ENCODE peak calls at places on chromosomes 4 and X, in ten cellular contexts. One of them, this sample, is unnamed.

GRCh38 chr4:168386002-168386401 is 67.5 kb upstream of the DDX60 start:
- DNase-seq in lower leg skin: no peak
- DNase-seq in IMR-90: no peak
- DNase-seq in spleen: peak
- DNase-seq in psoas muscle: no peak
- DNase-seq in colonic mucosa: no peak
- DNase-seq in uterus: no peak
- DNase-seq in cardiac muscle cell: no peak
- DNase-seq in astrocyte of the spinal cord: no peak
- DNase-seq in body of pancreas: no peak
- DNase-seq in this sample: no peak

GRCh38 chrX:46953597-46953996 is 41.4 kb downstream of the JADE3 start:
- DNase-seq in IMR-90: no peak
- DNase-seq in lower leg skin: no peak
- DNase-seq in body of pancreas: no peak
- DNase-seq in cardiac muscle cell: no peak
- DNase-seq in spleen: no peak
- DNase-seq in psoas muscle: no peak
- DNase-seq in astrocyte of the spinal cord: peak
- DNase-seq in uterus: no peak
- DNase-seq in colonic mucosa: peak
- DNase-seq in this sample: peak

GRCh38 chr4:34878961-34879360 is 1365.4 kb downstream of the ARAP2 start:
- DNase-seq in astrocyte of the spinal cord: no peak
- DNase-seq in IMR-90: no peak
- DNase-seq in lower leg skin: no peak
- DNase-seq in cardiac muscle cell: no peak
- DNase-seq in body of pancreas: no peak
- DNase-seq in spleen: no peak
- DNase-seq in psoas muscle: no peak
- DNase-seq in colonic mucosa: no peak
- DNase-seq in uterus: no peak
- DNase-seq in this sample: no peak

GRCh38 chr4:108560624-108561023 is 59.8 kb upstream of the RPL34 start:
- DNase-seq in spleen: no peak
- DNase-seq in cardiac muscle cell: no peak
- DNase-seq in lower leg skin: no peak
- DNase-seq in colonic mucosa: no peak
- DNase-seq in uterus: peak
- DNase-seq in body of pancreas: no peak
- DNase-seq in astrocyte of the spinal cord: peak
- DNase-seq in psoas muscle: no peak
- DNase-seq in IMR-90: no peak
- DNase-seq in this sample: peak

GRCh38 chrX:29231800-29232199 is 644.6 kb downstream of the IL1RAPL1 start:
- DNase-seq in cardiac muscle cell: no peak
- DNase-seq in IMR-90: peak
- DNase-seq in spleen: no peak
- DNase-seq in colonic mucosa: no peak
- DNase-seq in astrocyte of the spinal cord: peak
- DNase-seq in body of pancreas: no peak
- DNase-seq in lower leg skin: no peak
- DNase-seq in uterus: no peak
- DNase-seq in psoas muscle: no peak
- DNase-seq in this sample: peak

GRCh38 chrX:46994096-46994495 is 81.9 kb downstream of the JADE3 start:
- DNase-seq in psoas muscle: no peak
- DNase-seq in IMR-90: peak
- DNase-seq in astrocyte of the spinal cord: no peak
- DNase-seq in colonic mucosa: no peak
- DNase-seq in spleen: no peak
- DNase-seq in cardiac muscle cell: no peak
- DNase-seq in lower leg skin: no peak
- DNase-seq in uterus: no peak
- DNase-seq in body of pancreas: no peak
- DNase-seq in this sample: peak

GRCh38 chr4:54265366-54265765 is 36.3 kb downstream of the PDGFRA start:
- DNase-seq in cardiac muscle cell: no peak
- DNase-seq in astrocyte of the spinal cord: no peak
- DNase-seq in lower leg skin: no peak
- DNase-seq in body of pancreas: no peak
- DNase-seq in psoas muscle: no peak
- DNase-seq in spleen: no peak
- DNase-seq in uterus: no peak
- DNase-seq in colonic mucosa: no peak
- DNase-seq in IMR-90: no peak
- DNase-seq in this sample: no peak

GRCh38 chr4:156913234-156913633 is 58.4 kb downstream of the PDGFC start:
- DNase-seq in psoas muscle: no peak
- DNase-seq in uterus: no peak
- DNase-seq in cardiac muscle cell: no peak
- DNase-seq in spleen: no peak
- DNase-seq in astrocyte of the spinal cord: no peak
- DNase-seq in body of pancreas: no peak
- DNase-seq in colonic mucosa: no peak
- DNase-seq in lower leg skin: no peak
- DNase-seq in IMR-90: no peak
- DNase-seq in this sample: no peak

GRCh38 chr4:165058676-165059075 is 5.0 kb downstream of the TRIM75 start:
- DNase-seq in astrocyte of the spinal cord: no peak
- DNase-seq in psoas muscle: no peak
- DNase-seq in spleen: no peak
- DNase-seq in IMR-90: no peak
- DNase-seq in body of pancreas: no peak
- DNase-seq in cardiac muscle cell: no peak
- DNase-seq in colonic mucosa: no peak
- DNase-seq in uterus: no peak
- DNase-seq in lower leg skin: no peak
- DNase-seq in this sample: no peak

GRCh38 chr4:165055601-165056000 is 1.9 kb downstream of the TRIM75 start:
- DNase-seq in lower leg skin: no peak
- DNase-seq in cardiac muscle cell: no peak
- DNase-seq in colonic mucosa: no peak
- DNase-seq in spleen: no peak
- DNase-seq in IMR-90: no peak
- DNase-seq in body of pancreas: no peak
- DNase-seq in astrocyte of the spinal cord: no peak
- DNase-seq in psoas muscle: no peak
- DNase-seq in uterus: no peak
- DNase-seq in this sample: no peak

GRCh38 chr4:165060938-165061337 is 7.3 kb downstream of the TRIM75 start:
- DNase-seq in IMR-90: no peak
- DNase-seq in spleen: no peak
- DNase-seq in psoas muscle: no peak
- DNase-seq in uterus: no peak
- DNase-seq in colonic mucosa: no peak
- DNase-seq in body of pancreas: no peak
- DNase-seq in cardiac muscle cell: no peak
- DNase-seq in astrocyte of the spinal cord: no peak
- DNase-seq in lower leg skin: no peak
- DNase-seq in this sample: peak
- TF ChIP-seq CTCF in IMR-90: no peak
- TF ChIP-seq CTCF in spleen: no peak
- TF ChIP-seq CTCF in psoas muscle: no peak
- TF ChIP-seq CTCF in uterus: no peak
- TF ChIP-seq CTCF in colonic mucosa: no peak
- TF ChIP-seq CTCF in body of pancreas: no peak
- TF ChIP-seq CTCF in cardiac muscle cell: no peak
- TF ChIP-seq CTCF in astrocyte of the spinal cord: peak
- TF ChIP-seq CTCF in lower leg skin: no peak
- TF ChIP-seq CTCF in this sample: peak

GRCh38 chr4:7340553-7341433 is 93.9 kb downstream of the PSAPL1 start:
- DNase-seq in body of pancreas: no peak
- DNase-seq in psoas muscle: peak
- DNase-seq in uterus: no peak
- DNase-seq in IMR-90: no peak
- DNase-seq in lower leg skin: no peak
- DNase-seq in spleen: peak
- DNase-seq in colonic mucosa: no peak
- DNase-seq in astrocyte of the spinal cord: no peak
- DNase-seq in cardiac muscle cell: no peak
- DNase-seq in this sample: no peak

GRCh38 chr4:7337196-7338058 is 97.3 kb downstream of the PSAPL1 start:
- DNase-seq in lower leg skin: no peak
- DNase-seq in cardiac muscle cell: no peak
- DNase-seq in uterus: no peak
- DNase-seq in spleen: peak
- DNase-seq in psoas muscle: peak
- DNase-seq in astrocyte of the spinal cord: no peak
- DNase-seq in body of pancreas: no peak
- DNase-seq in colonic mucosa: no peak
- DNase-seq in IMR-90: no peak
- DNase-seq in this sample: no peak

GRCh38 chr4:7339751-7340552 is 94.8 kb downstream of the PSAPL1 start:
- DNase-seq in colonic mucosa: no peak
- DNase-seq in psoas muscle: peak
- DNase-seq in uterus: no peak
- DNase-seq in IMR-90: no peak
- DNase-seq in lower leg skin: no peak
- DNase-seq in astrocyte of the spinal cord: no peak
- DNase-seq in spleen: peak
- DNase-seq in cardiac muscle cell: no peak
- DNase-seq in body of pancreas: no peak
- DNase-seq in this sample: no peak

GRCh38 chr4:7338059-7338452 is 96.7 kb downstream of the PSAPL1 start:
- DNase-seq in colonic mucosa: no peak
- DNase-seq in IMR-90: no peak
- DNase-seq in psoas muscle: no peak
- DNase-seq in uterus: no peak
- DNase-seq in body of pancreas: no peak
- DNase-seq in spleen: no peak
- DNase-seq in astrocyte of the spinal cord: no peak
- DNase-seq in cardiac muscle cell: no peak
- DNase-seq in lower leg skin: no peak
- DNase-seq in this sample: no peak

GRCh38 chr4:7338876-7339623 is 95.7 kb downstream of the PSAPL1 start:
- DNase-seq in body of pancreas: no peak
- DNase-seq in colonic mucosa: no peak
- DNase-seq in lower leg skin: no peak
- DNase-seq in cardiac muscle cell: no peak
- DNase-seq in uterus: no peak
- DNase-seq in astrocyte of the spinal cord: no peak
- DNase-seq in IMR-90: no peak
- DNase-seq in spleen: peak
- DNase-seq in psoas muscle: peak
- DNase-seq in this sample: no peak
- H3K4me3 ChIP-seq in body of pancreas: no peak
- H3K4me3 ChIP-seq in colonic mucosa: no peak
- H3K4me3 ChIP-seq in lower leg skin: no peak
- H3K4me3 ChIP-seq in cardiac muscle cell: no peak
- H3K4me3 ChIP-seq in uterus: no peak
- H3K4me3 ChIP-seq in astrocyte of the spinal cord: no peak
- H3K4me3 ChIP-seq in IMR-90: no peak
- H3K4me3 ChIP-seq in spleen: no peak
- H3K4me3 ChIP-seq in psoas muscle: no peak
- H3K4me3 ChIP-seq in this sample: no peak

DNA sequence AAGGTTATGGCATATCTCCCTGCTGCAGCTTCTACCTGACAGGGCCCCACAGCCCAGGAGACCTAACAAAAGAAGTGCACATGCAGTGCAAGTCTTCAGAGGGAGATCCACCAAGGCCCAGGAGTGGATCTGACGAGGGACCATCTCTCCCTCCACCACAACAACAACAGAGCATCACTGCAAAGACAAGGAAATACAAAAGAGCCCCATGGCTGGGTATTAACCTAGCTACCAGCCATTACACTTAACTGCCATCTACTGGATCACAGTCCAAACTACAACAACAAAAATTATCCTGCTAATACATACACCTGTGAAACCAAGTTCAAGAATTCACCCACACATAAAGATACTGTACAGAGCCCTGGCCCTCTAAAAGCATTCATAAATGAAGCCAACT is 280.2 kb upstream of the SLC7A11 start:
- DNase-seq in cardiac muscle cell: peak
- DNase-seq in body of pancreas: no peak
- DNase-seq in psoas muscle: no peak
- DNase-seq in spleen: no peak
- DNase-seq in uterus: no peak
- DNase-seq in IMR-90: peak
- DNase-seq in lower leg skin: no peak
- DNase-seq in colonic mucosa: no peak
- DNase-seq in astrocyte of the spinal cord: peak
- DNase-seq in this sample: peak
- TF ChIP-seq CTCF in cardiac muscle cell: peak
- TF ChIP-seq CTCF in body of pancreas: no peak
- TF ChIP-seq CTCF in psoas muscle: peak
- TF ChIP-seq CTCF in spleen: no peak
- TF ChIP-seq CTCF in uterus: no peak
- TF ChIP-seq CTCF in IMR-90: peak
- TF ChIP-seq CTCF in lower leg skin: no peak
- TF ChIP-seq CTCF in colonic mucosa: peak
- TF ChIP-seq CTCF in astrocyte of the spinal cord: peak
- TF ChIP-seq CTCF in this sample: peak

GRCh38 chr4:7379161-7379560 is 55.6 kb downstream of the PSAPL1 start:
- DNase-seq in cardiac muscle cell: no peak
- DNase-seq in lower leg skin: no peak
- DNase-seq in astrocyte of the spinal cord: no peak
- DNase-seq in IMR-90: no peak
- DNase-seq in colonic mucosa: no peak
- DNase-seq in psoas muscle: no peak
- DNase-seq in uterus: no peak
- DNase-seq in body of pancreas: no peak
- DNase-seq in spleen: peak
- DNase-seq in this sample: no peak

GRCh38 chr4:7379719-7380118 is 55.0 kb downstream of the PSAPL1 start:
- DNase-seq in colonic mucosa: no peak
- DNase-seq in astrocyte of the spinal cord: no peak
- DNase-seq in IMR-90: no peak
- DNase-seq in lower leg skin: no peak
- DNase-seq in cardiac muscle cell: no peak
- DNase-seq in spleen: peak
- DNase-seq in psoas muscle: no peak
- DNase-seq in body of pancreas: no peak
- DNase-seq in uterus: no peak
- DNase-seq in this sample: no peak

GRCh38 chr4:7374571-7374970 is 60.2 kb downstream of the PSAPL1 start:
- DNase-seq in lower leg skin: no peak
- DNase-seq in cardiac muscle cell: no peak
- DNase-seq in body of pancreas: no peak
- DNase-seq in IMR-90: no peak
- DNase-seq in colonic mucosa: no peak
- DNase-seq in uterus: no peak
- DNase-seq in spleen: no peak
- DNase-seq in astrocyte of the spinal cord: no peak
- DNase-seq in psoas muscle: peak
- DNase-seq in this sample: no peak

GRCh38 chr4:7375427-7375826 is 59.3 kb downstream of the PSAPL1 start:
- DNase-seq in psoas muscle: peak
- DNase-seq in spleen: no peak
- DNase-seq in body of pancreas: no peak
- DNase-seq in lower leg skin: no peak
- DNase-seq in colonic mucosa: no peak
- DNase-seq in cardiac muscle cell: no peak
- DNase-seq in IMR-90: peak
- DNase-seq in uterus: no peak
- DNase-seq in astrocyte of the spinal cord: no peak
- DNase-seq in this sample: no peak

DNA sequence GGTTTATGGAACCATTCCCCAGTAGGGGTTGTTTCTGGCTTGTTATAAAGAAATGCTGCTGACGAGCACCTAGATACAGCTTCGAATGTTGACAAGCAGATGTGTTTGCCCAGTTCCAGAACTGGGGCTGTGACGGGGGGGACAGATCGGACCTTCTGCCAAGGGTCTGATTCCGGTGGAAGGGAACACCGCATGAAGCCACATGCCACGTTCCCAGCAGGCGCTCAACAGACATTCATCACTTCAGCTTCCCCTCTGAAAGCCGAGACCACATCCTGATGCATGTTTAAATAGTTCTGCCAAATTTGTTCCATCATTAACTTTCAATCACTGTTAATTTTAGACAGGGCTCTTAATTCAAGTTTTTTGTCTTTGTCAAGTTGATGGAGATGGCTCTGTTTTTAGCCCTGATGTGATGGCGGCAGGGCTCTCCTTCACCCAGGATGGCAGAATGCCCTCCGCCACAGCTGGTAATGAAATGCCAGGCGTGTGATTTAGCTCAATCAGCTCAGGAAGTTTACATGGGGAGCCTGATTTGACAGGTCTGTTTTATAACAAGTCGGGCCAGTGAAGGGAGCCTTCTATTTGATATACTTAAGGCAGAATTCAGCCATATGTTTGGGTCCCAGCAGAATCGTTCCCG is 57.4 kb downstream of the PSAPL1 start:
- DNase-seq in uterus: no peak
- DNase-seq in cardiac muscle cell: no peak
- DNase-seq in IMR-90: no peak
- DNase-seq in spleen: no peak
- DNase-seq in psoas muscle: no peak
- DNase-seq in colonic mucosa: no peak
- DNase-seq in astrocyte of the spinal cord: no peak
- DNase-seq in body of pancreas: no peak
- DNase-seq in lower leg skin: no peak
- DNase-seq in this sample: no peak
- H3K4me3 ChIP-seq in uterus: no peak
- H3K4me3 ChIP-seq in cardiac muscle cell: no peak
- H3K4me3 ChIP-seq in IMR-90: no peak
- H3K4me3 ChIP-seq in spleen: no peak
- H3K4me3 ChIP-seq in psoas muscle: no peak
- H3K4me3 ChIP-seq in colonic mucosa: no peak
- H3K4me3 ChIP-seq in astrocyte of the spinal cord: no peak
- H3K4me3 ChIP-seq in body of pancreas: no peak
- H3K4me3 ChIP-seq in lower leg skin: no peak
- H3K4me3 ChIP-seq in this sample: no peak